ENCODE peak calls at places on chromosomes 16 and 17, in six cellular contexts. One of them, this sample, is unnamed.

GRCh38 chr17:65583921-65584603 is 22.6 kb upstream of the AXIN2 start:
- DNase-seq in stimulated activated CD8-positive, alpha-beta memory T cell treated with anti-CD3 and anti-CD28 coated beads, Interleukin-7, amount 100 ng/mL, for 24 hours: no peak
- DNase-seq in AG20443: no peak
- DNase-seq in endothelial cell: no peak
- DNase-seq in DMS153: no peak
- DNase-seq in ELR: no peak
- DNase-seq in this sample: no peak

GRCh38 chr16:66924527-66925321 is 611 bp downstream of the RRAD start:
- DNase-seq in stimulated activated CD8-positive, alpha-beta memory T cell treated with anti-CD3 and anti-CD28 coated beads, Interleukin-7, amount 100 ng/mL, for 24 hours: no peak
- DNase-seq in AG20443: peak
- DNase-seq in endothelial cell: peak
- DNase-seq in DMS153: no peak
- DNase-seq in ELR: peak
- DNase-seq in this sample: peak

GRCh38 chr17:43549496-43549895 is 3.4 kb upstream of the ETV4 start:
- DNase-seq in stimulated activated CD8-positive, alpha-beta memory T cell treated with anti-CD3 and anti-CD28 coated beads, Interleukin-7, amount 100 ng/mL, for 24 hours: no peak
- DNase-seq in AG20443: no peak
- DNase-seq in endothelial cell: no peak
- DNase-seq in DMS153: no peak
- DNase-seq in ELR: no peak
- DNase-seq in this sample: no peak

GRCh38 chr17:50260501-50260911 is 13.8 kb upstream of the TMEM92 start:
- DNase-seq in stimulated activated CD8-positive, alpha-beta memory T cell treated with anti-CD3 and anti-CD28 coated beads, Interleukin-7, amount 100 ng/mL, for 24 hours: no peak
- DNase-seq in AG20443: peak
- DNase-seq in endothelial cell: no peak
- DNase-seq in DMS153: no peak
- DNase-seq in ELR: no peak
- DNase-seq in this sample: peak

GRCh38 chr16:64122177-64122576 is 999.7 kb downstream of the CDH11 start:
- DNase-seq in stimulated activated CD8-positive, alpha-beta memory T cell treated with anti-CD3 and anti-CD28 coated beads, Interleukin-7, amount 100 ng/mL, for 24 hours: no peak
- DNase-seq in AG20443: no peak
- DNase-seq in endothelial cell: no peak
- DNase-seq in DMS153: peak
- DNase-seq in ELR: peak
- DNase-seq in this sample: peak

GRCh38 chr16:85519540-85520231 is 93.4 kb upstream of the GSE1 start:
- DNase-seq in stimulated activated CD8-positive, alpha-beta memory T cell treated with anti-CD3 and anti-CD28 coated beads, Interleukin-7, amount 100 ng/mL, for 24 hours: no peak
- DNase-seq in AG20443: no peak
- DNase-seq in endothelial cell: no peak
- DNase-seq in DMS153: no peak
- DNase-seq in ELR: no peak
- DNase-seq in this sample: no peak

GRCh38 chr17:57140321-57140720 is 55.3 kb downstream of the AKAP1 start:
- DNase-seq in stimulated activated CD8-positive, alpha-beta memory T cell treated with anti-CD3 and anti-CD28 coated beads, Interleukin-7, amount 100 ng/mL, for 24 hours: no peak
- DNase-seq in AG20443: no peak
- DNase-seq in endothelial cell: no peak
- DNase-seq in DMS153: no peak
- DNase-seq in ELR: no peak
- DNase-seq in this sample: no peak

GRCh38 chr16:50378417-50378816 is 9.6 kb upstream of the BRD7 start:
- DNase-seq in stimulated activated CD8-positive, alpha-beta memory T cell treated with anti-CD3 and anti-CD28 coated beads, Interleukin-7, amount 100 ng/mL, for 24 hours: no peak
- DNase-seq in AG20443: no peak
- DNase-seq in endothelial cell: no peak
- DNase-seq in DMS153: no peak
- DNase-seq in ELR: no peak
- DNase-seq in this sample: no peak

GRCh38 chr16:87212026-87212425 is 105.2 kb downstream of the C16orf95 start:
- DNase-seq in stimulated activated CD8-positive, alpha-beta memory T cell treated with anti-CD3 and anti-CD28 coated beads, Interleukin-7, amount 100 ng/mL, for 24 hours: no peak
- DNase-seq in AG20443: no peak
- DNase-seq in endothelial cell: no peak
- DNase-seq in DMS153: no peak
- DNase-seq in ELR: peak
- DNase-seq in this sample: no peak

GRCh38 chr16:75566040-75566888 is at the start of gene GABARAPL2:
- DNase-seq in stimulated activated CD8-positive, alpha-beta memory T cell treated with anti-CD3 and anti-CD28 coated beads, Interleukin-7, amount 100 ng/mL, for 24 hours: peak
- DNase-seq in AG20443: peak
- DNase-seq in endothelial cell: peak
- DNase-seq in DMS153: peak
- DNase-seq in ELR: peak
- DNase-seq in this sample: peak

GRCh38 chr17:56358651-56359050 is 205.4 kb downstream of the ANKFN1 start:
- DNase-seq in stimulated activated CD8-positive, alpha-beta memory T cell treated with anti-CD3 and anti-CD28 coated beads, Interleukin-7, amount 100 ng/mL, for 24 hours: no peak
- DNase-seq in AG20443: no peak
- DNase-seq in endothelial cell: no peak
- DNase-seq in DMS153: no peak
- DNase-seq in ELR: peak
- DNase-seq in this sample: no peak

GRCh38 chr17:70181376-70181775 is 12.0 kb downstream of the KCNJ2 start:
- DNase-seq in stimulated activated CD8-positive, alpha-beta memory T cell treated with anti-CD3 and anti-CD28 coated beads, Interleukin-7, amount 100 ng/mL, for 24 hours: no peak
- DNase-seq in AG20443: no peak
- DNase-seq in endothelial cell: no peak
- DNase-seq in DMS153: no peak
- DNase-seq in ELR: no peak
- DNase-seq in this sample: no peak

This sample was measured in osteoblast.